ENCODE peak calls at places on chromosomes 4 and X, in seven cellular contexts. One of them, this sample, is unnamed.

GRCh38 chr4:144316869-144317268 is 176.4 kb upstream of the GYPA start:
- DNase-seq in lung: no peak
- DNase-seq in activated CD4-positive, CD25-positive, alpha-beta regulatory T cell: no peak
- DNase-seq in astrocyte: no peak
- DNase-seq in germinal center: no peak
- DNase-seq in stimulated activated CD8-positive, alpha-beta memory T cell treated with anti-CD3 and anti-CD28 coated beads, Interleukin-7, amount 100 ng/mL, for 24 hours: no peak
- DNase-seq in posterior vena cava: no peak
- DNase-seq in this sample: no peak

GRCh38 chr4:168856312-168856711 is 153.7 kb downstream of the CBR4 start:
- DNase-seq in lung: no peak
- DNase-seq in activated CD4-positive, CD25-positive, alpha-beta regulatory T cell: no peak
- DNase-seq in astrocyte: peak; percentile 97
- DNase-seq in germinal center: no peak
- DNase-seq in stimulated activated CD8-positive, alpha-beta memory T cell treated with anti-CD3 and anti-CD28 coated beads, Interleukin-7, amount 100 ng/mL, for 24 hours: no peak
- DNase-seq in posterior vena cava: no peak
- DNase-seq in this sample: no peak

GRCh38 chr4:20493761-20494353 is 206.4 kb upstream of the PACRGL start:
- DNase-seq in lung: no peak
- DNase-seq in activated CD4-positive, CD25-positive, alpha-beta regulatory T cell: no peak
- DNase-seq in astrocyte: peak; percentile 39
- DNase-seq in germinal center: no peak
- DNase-seq in stimulated activated CD8-positive, alpha-beta memory T cell treated with anti-CD3 and anti-CD28 coated beads, Interleukin-7, amount 100 ng/mL, for 24 hours: no peak
- DNase-seq in posterior vena cava: no peak
- DNase-seq in this sample: no peak

GRCh38 chr4:86223472-86223871 is 136.4 kb downstream of the MAPK10 start:
- DNase-seq in lung: no peak
- DNase-seq in activated CD4-positive, CD25-positive, alpha-beta regulatory T cell: no peak
- DNase-seq in astrocyte: peak; percentile 19
- DNase-seq in germinal center: peak; percentile 67
- DNase-seq in stimulated activated CD8-positive, alpha-beta memory T cell treated with anti-CD3 and anti-CD28 coated beads, Interleukin-7, amount 100 ng/mL, for 24 hours: no peak
- DNase-seq in posterior vena cava: no peak
- DNase-seq in this sample: no peak

GRCh38 chrX:57367649-57368048 is 81.1 kb downstream of the FAAH2 start:
- DNase-seq in lung: no peak
- DNase-seq in activated CD4-positive, CD25-positive, alpha-beta regulatory T cell: no peak
- DNase-seq in astrocyte: no peak
- DNase-seq in germinal center: no peak
- DNase-seq in stimulated activated CD8-positive, alpha-beta memory T cell treated with anti-CD3 and anti-CD28 coated beads, Interleukin-7, amount 100 ng/mL, for 24 hours: no peak
- DNase-seq in posterior vena cava: no peak
- DNase-seq in this sample: no peak

GRCh38 chrX:80817002-80817401 is 7.3 kb upstream of the BRWD3 start:
- DNase-seq in lung: no peak
- DNase-seq in activated CD4-positive, CD25-positive, alpha-beta regulatory T cell: no peak
- DNase-seq in astrocyte: peak; percentile 38
- DNase-seq in germinal center: no peak
- DNase-seq in stimulated activated CD8-positive, alpha-beta memory T cell treated with anti-CD3 and anti-CD28 coated beads, Interleukin-7, amount 100 ng/mL, for 24 hours: no peak
- DNase-seq in posterior vena cava: no peak
- DNase-seq in this sample: no peak

GRCh38 chr4:48781968-48782367 is 1.9 kb upstream of the FRYL start:
- DNase-seq in lung: no peak
- DNase-seq in activated CD4-positive, CD25-positive, alpha-beta regulatory T cell: no peak
- DNase-seq in astrocyte: no peak
- DNase-seq in germinal center: no peak
- DNase-seq in stimulated activated CD8-positive, alpha-beta memory T cell treated with anti-CD3 and anti-CD28 coated beads, Interleukin-7, amount 100 ng/mL, for 24 hours: no peak
- DNase-seq in posterior vena cava: no peak
- DNase-seq in this sample: no peak

GRCh38 chr4:98939446-98939845 is 10.5 kb upstream of the EIF4E start:
- DNase-seq in lung: no peak
- DNase-seq in activated CD4-positive, CD25-positive, alpha-beta regulatory T cell: no peak
- DNase-seq in astrocyte: no peak
- DNase-seq in germinal center: no peak
- DNase-seq in stimulated activated CD8-positive, alpha-beta memory T cell treated with anti-CD3 and anti-CD28 coated beads, Interleukin-7, amount 100 ng/mL, for 24 hours: no peak
- DNase-seq in posterior vena cava: no peak
- DNase-seq in this sample: no peak

GRCh38 chr4:6206771-6207290 is 6.5 kb upstream of the JAKMIP1 start:
- DNase-seq in lung: no peak
- DNase-seq in activated CD4-positive, CD25-positive, alpha-beta regulatory T cell: no peak
- DNase-seq in astrocyte: no peak
- DNase-seq in germinal center: no peak
- DNase-seq in stimulated activated CD8-positive, alpha-beta memory T cell treated with anti-CD3 and anti-CD28 coated beads, Interleukin-7, amount 100 ng/mL, for 24 hours: no peak
- DNase-seq in posterior vena cava: peak; percentile 68
- DNase-seq in this sample: no peak

GRCh38 chrX:18272222-18272621 is 51.5 kb upstream of the BEND2 start:
- DNase-seq in lung: no peak
- DNase-seq in activated CD4-positive, CD25-positive, alpha-beta regulatory T cell: no peak
- DNase-seq in astrocyte: no peak
- DNase-seq in germinal center: no peak
- DNase-seq in stimulated activated CD8-positive, alpha-beta memory T cell treated with anti-CD3 and anti-CD28 coated beads, Interleukin-7, amount 100 ng/mL, for 24 hours: no peak
- DNase-seq in posterior vena cava: no peak
- DNase-seq in this sample: no peak

GRCh38 chrX:38220024-38220935 is at the start of gene SRPX:
- DNase-seq in lung: no peak
- DNase-seq in activated CD4-positive, CD25-positive, alpha-beta regulatory T cell: no peak
- DNase-seq in astrocyte: peak; percentile 34
- DNase-seq in germinal center: peak; percentile 2
- DNase-seq in stimulated activated CD8-positive, alpha-beta memory T cell treated with anti-CD3 and anti-CD28 coated beads, Interleukin-7, amount 100 ng/mL, for 24 hours: no peak
- DNase-seq in posterior vena cava: peak; percentile 81
- DNase-seq in this sample: no peak

GRCh38 chrX:110989447-110989846 is 106.5 kb upstream of the PAK3 start:
- DNase-seq in lung: no peak
- DNase-seq in activated CD4-positive, CD25-positive, alpha-beta regulatory T cell: no peak
- DNase-seq in astrocyte: no peak
- DNase-seq in germinal center: no peak
- DNase-seq in stimulated activated CD8-positive, alpha-beta memory T cell treated with anti-CD3 and anti-CD28 coated beads, Interleukin-7, amount 100 ng/mL, for 24 hours: no peak
- DNase-seq in posterior vena cava: no peak
- DNase-seq in this sample: no peak

GRCh38 chr4:113052379-113052951 is 3.0 kb downstream of the ANK2 start:
- DNase-seq in lung: no peak
- DNase-seq in activated CD4-positive, CD25-positive, alpha-beta regulatory T cell: no peak
- DNase-seq in astrocyte: peak; percentile 86
- DNase-seq in germinal center: no peak
- DNase-seq in stimulated activated CD8-positive, alpha-beta memory T cell treated with anti-CD3 and anti-CD28 coated beads, Interleukin-7, amount 100 ng/mL, for 24 hours: no peak
- DNase-seq in posterior vena cava: no peak
- DNase-seq in this sample: no peak

GRCh38 chr4:182257503-182257902 is 14.3 kb downstream of the TENM3 start:
- DNase-seq in lung: no peak
- DNase-seq in activated CD4-positive, CD25-positive, alpha-beta regulatory T cell: no peak
- DNase-seq in astrocyte: no peak
- DNase-seq in germinal center: no peak
- DNase-seq in stimulated activated CD8-positive, alpha-beta memory T cell treated with anti-CD3 and anti-CD28 coated beads, Interleukin-7, amount 100 ng/mL, for 24 hours: no peak
- DNase-seq in posterior vena cava: no peak
- DNase-seq in this sample: no peak

GRCh38 chrX:154378059-154378798 is 866 bp upstream of the EMD start:
- DNase-seq in lung: peak; percentile 68
- DNase-seq in activated CD4-positive, CD25-positive, alpha-beta regulatory T cell: no peak
- DNase-seq in astrocyte: no peak
- DNase-seq in germinal center: peak; percentile 87
- DNase-seq in stimulated activated CD8-positive, alpha-beta memory T cell treated with anti-CD3 and anti-CD28 coated beads, Interleukin-7, amount 100 ng/mL, for 24 hours: no peak
- DNase-seq in posterior vena cava: no peak
- DNase-seq in this sample: no peak

GRCh38 chrX:22095306-22095705 is 63.2 kb downstream of the PHEX start:
- DNase-seq in lung: peak; percentile 28
- DNase-seq in activated CD4-positive, CD25-positive, alpha-beta regulatory T cell: no peak
- DNase-seq in astrocyte: peak; percentile 51
- DNase-seq in germinal center: no peak
- DNase-seq in stimulated activated CD8-positive, alpha-beta memory T cell treated with anti-CD3 and anti-CD28 coated beads, Interleukin-7, amount 100 ng/mL, for 24 hours: no peak
- DNase-seq in posterior vena cava: no peak
- DNase-seq in this sample: no peak

GRCh38 chr4:173167793-173168395 is 717 bp upstream of the GALNT7 start:
- DNase-seq in lung: peak; percentile 38
- DNase-seq in activated CD4-positive, CD25-positive, alpha-beta regulatory T cell: no peak
- DNase-seq in astrocyte: peak; percentile 40
- DNase-seq in germinal center: peak; percentile 40
- DNase-seq in stimulated activated CD8-positive, alpha-beta memory T cell treated with anti-CD3 and anti-CD28 coated beads, Interleukin-7, amount 100 ng/mL, for 24 hours: no peak
- DNase-seq in posterior vena cava: no peak
- DNase-seq in this sample: no peak

GRCh38 chrX:46573896-46574336 is 351 bp downstream of the CHST7 start:
- DNase-seq in lung: peak; percentile 41
- DNase-seq in activated CD4-positive, CD25-positive, alpha-beta regulatory T cell: peak; percentile 6
- DNase-seq in astrocyte: peak; percentile 49
- DNase-seq in germinal center: peak; percentile 36
- DNase-seq in stimulated activated CD8-positive, alpha-beta memory T cell treated with anti-CD3 and anti-CD28 coated beads, Interleukin-7, amount 100 ng/mL, for 24 hours: no peak
- DNase-seq in posterior vena cava: no peak
- DNase-seq in this sample: no peak

GRCh38 chr4:125664091-125664767 is 349.5 kb downstream of the FAT4 start:
- DNase-seq in lung: no peak
- DNase-seq in activated CD4-positive, CD25-positive, alpha-beta regulatory T cell: no peak
- DNase-seq in astrocyte: no peak
- DNase-seq in germinal center: no peak
- DNase-seq in stimulated activated CD8-positive, alpha-beta memory T cell treated with anti-CD3 and anti-CD28 coated beads, Interleukin-7, amount 100 ng/mL, for 24 hours: no peak
- DNase-seq in posterior vena cava: no peak
- DNase-seq in this sample: no peak

GRCh38 chr4:98516042-98516440 is 142.4 kb downstream of the TSPAN5 start:
- DNase-seq in lung: no peak
- DNase-seq in activated CD4-positive, CD25-positive, alpha-beta regulatory T cell: no peak
- DNase-seq in astrocyte: peak; percentile 94
- DNase-seq in germinal center: no peak
- DNase-seq in stimulated activated CD8-positive, alpha-beta memory T cell treated with anti-CD3 and anti-CD28 coated beads, Interleukin-7, amount 100 ng/mL, for 24 hours: no peak
- DNase-seq in posterior vena cava: no peak
- DNase-seq in this sample: no peak

GRCh38 chrX:153922932-153923857 is 2.9 kb downstream of the ARHGAP4 start:
- DNase-seq in lung: peak; percentile 75
- DNase-seq in activated CD4-positive, CD25-positive, alpha-beta regulatory T cell: no peak
- DNase-seq in astrocyte: peak; percentile 45
- DNase-seq in germinal center: no peak
- DNase-seq in stimulated activated CD8-positive, alpha-beta memory T cell treated with anti-CD3 and anti-CD28 coated beads, Interleukin-7, amount 100 ng/mL, for 24 hours: no peak
- DNase-seq in posterior vena cava: no peak
- DNase-seq in this sample: no peak

GRCh38 chr4:184647391-184648101 is 1.7 kb downstream of the CASP3 start:
- DNase-seq in lung: no peak
- DNase-seq in activated CD4-positive, CD25-positive, alpha-beta regulatory T cell: no peak
- DNase-seq in astrocyte: no peak
- DNase-seq in germinal center: no peak
- DNase-seq in stimulated activated CD8-positive, alpha-beta memory T cell treated with anti-CD3 and anti-CD28 coated beads, Interleukin-7, amount 100 ng/mL, for 24 hours: no peak
- DNase-seq in posterior vena cava: no peak
- DNase-seq in this sample: no peak

GRCh38 chrX:111041018-111041462 is 55.0 kb upstream of the PAK3 start:
- DNase-seq in lung: no peak
- DNase-seq in activated CD4-positive, CD25-positive, alpha-beta regulatory T cell: no peak
- DNase-seq in astrocyte: peak; percentile 97
- DNase-seq in germinal center: no peak
- DNase-seq in stimulated activated CD8-positive, alpha-beta memory T cell treated with anti-CD3 and anti-CD28 coated beads, Interleukin-7, amount 100 ng/mL, for 24 hours: no peak
- DNase-seq in posterior vena cava: no peak
- DNase-seq in this sample: no peak

GRCh38 chr4:94877973-94878372 is 120.2 kb downstream of the BMPR1B start:
- DNase-seq in lung: no peak
- DNase-seq in activated CD4-positive, CD25-positive, alpha-beta regulatory T cell: no peak
- DNase-seq in astrocyte: peak; percentile 31
- DNase-seq in germinal center: no peak
- DNase-seq in stimulated activated CD8-positive, alpha-beta memory T cell treated with anti-CD3 and anti-CD28 coated beads, Interleukin-7, amount 100 ng/mL, for 24 hours: no peak
- DNase-seq in posterior vena cava: no peak
- DNase-seq in this sample: no peak

GRCh38 chr4:38139187-38139586 is 179.0 kb downstream of the PTTG2 start:
- DNase-seq in lung: no peak
- DNase-seq in activated CD4-positive, CD25-positive, alpha-beta regulatory T cell: no peak
- DNase-seq in astrocyte: no peak
- DNase-seq in germinal center: no peak
- DNase-seq in stimulated activated CD8-positive, alpha-beta memory T cell treated with anti-CD3 and anti-CD28 coated beads, Interleukin-7, amount 100 ng/mL, for 24 hours: no peak
- DNase-seq in posterior vena cava: no peak
- DNase-seq in this sample: no peak

GRCh38 chr4:156971168-156971601 is 414 bp downstream of the PDGFC start:
- DNase-seq in lung: peak; percentile 29
- DNase-seq in activated CD4-positive, CD25-positive, alpha-beta regulatory T cell: no peak
- DNase-seq in astrocyte: no peak
- DNase-seq in germinal center: no peak
- DNase-seq in stimulated activated CD8-positive, alpha-beta memory T cell treated with anti-CD3 and anti-CD28 coated beads, Interleukin-7, amount 100 ng/mL, for 24 hours: no peak
- DNase-seq in posterior vena cava: peak; percentile 79
- DNase-seq in this sample: no peak

This sample was measured in omental fat pad.